ENCODE peak calls at places on chromosome 6, in eight cellular contexts. R is caudate nucleus, U is stromal cell of bone marrow, D is NCI-H187 treated with DMSO at 0.1 percent for 48 hours, K is GM10248, Q is GM03348, A is osteocyte, O is ELR. P is an unnamed sample.

GRCh38 chr6:14758421-14759043 is 487.3 kb upstream of the JARID2 start:
- DNase-seq in R (no peak), U (no peak), D (no peak), K (no peak), Q (no peak), A (no peak), O (no peak), P (no peak)

GRCh38 chr6:43926644-43927524 is 156.9 kb downstream of the VEGFA start:
- DNase-seq in R (peak), U (peak), D (peak), K (no peak), Q (peak), A (no peak), O (peak), P (peak)

GRCh38 chr6:45327956-45328522 is at the start of gene RUNX2:
- DNase-seq in R (no peak), U (peak), D (no peak), K (no peak), Q (peak), A (no peak), O (peak), P (no peak)

GRCh38 chr6:140174509-140174908 is 800.1 kb upstream of the CITED2 start:
- DNase-seq in R (no peak), U (peak), D (no peak), K (no peak), Q (peak), A (no peak), O (peak), P (no peak)

GRCh38 chr6:41284726-41285125 is 1.8 kb downstream of the TREM1 start:
- DNase-seq in R (no peak), U (peak), D (no peak), K (no peak), Q (peak), A (no peak), O (peak), P (no peak)

GRCh38 chr6:30450908-30451818 is 38.1 kb upstream of the HLA-E start:
- DNase-seq in R (no peak), U (peak), D (no peak), K (peak), Q (peak), A (no peak), O (peak), P (no peak)

GRCh38 chr6:124676033-124676432 is 286.2 kb upstream of the RNF217 start:
- DNase-seq in R (no peak), U (peak), D (no peak), K (no peak), Q (no peak), A (no peak), O (peak), P (no peak)

GRCh38 chr6:157019115-157019628 is 242.0 kb downstream of the ARID1B start:
- DNase-seq in R (no peak), U (no peak), D (no peak), K (no peak), Q (no peak), A (no peak), O (peak), P (no peak)

GRCh38 chr6:11381801-11382513 is 149.5 kb upstream of the NEDD9 start:
- DNase-seq in R (no peak), U (no peak), D (no peak), K (peak), Q (no peak), A (no peak), O (no peak), P (no peak)

GRCh38 chr6:22682979-22683378 is 113.6 kb downstream of the HDGFL1 start:
- DNase-seq in R (no peak), U (no peak), D (no peak), K (no peak), Q (no peak), A (no peak), O (no peak), P (no peak)

GRCh38 chr6:90739339-90739738 is 152.5 kb upstream of the MAP3K7 start:
- DNase-seq in R (no peak), U (no peak), D (no peak), K (no peak), Q (no peak), A (no peak), O (no peak), P (no peak)

GRCh38 chr6:11123978-11124377 is 12.5 kb upstream of the ERVFRD-1 start:
- DNase-seq in R (no peak), U (no peak), D (no peak), K (no peak), Q (no peak), A (no peak), O (no peak), P (no peak)

GRCh38 chr6:6834356-6835342 is 246.1 kb downstream of the LY86 start:
- DNase-seq in R (no peak), U (no peak), D (peak), K (no peak), Q (no peak), A (no peak), O (no peak), P (peak)

GRCh38 chr6:156658186-156658585 is 119.0 kb upstream of the ARID1B start:
- DNase-seq in R (no peak), U (peak), D (no peak), K (no peak), Q (peak), A (no peak), O (no peak), P (no peak)

GRCh38 chr6:12714022-12714421 is 2.5 kb upstream of the PHACTR1 start:
- DNase-seq in R (no peak), U (no peak), D (no peak), K (no peak), Q (no peak), A (no peak), O (no peak), P (no peak)

GRCh38 chr6:109103942-109104341 is 8.6 kb downstream of the CEP57L1 start:
- DNase-seq in R (no peak), U (no peak), D (no peak), K (no peak), Q (no peak), A (no peak), O (no peak), P (no peak)

GRCh38 chr6:157221049-157221816 is 102.1 kb downstream of the TMEM242 start:
- DNase-seq in R (peak), U (peak), D (no peak), K (peak), Q (peak), A (no peak), O (peak), P (no peak)

GRCh38 chr6:45780523-45780922 is 235.1 kb downstream of the CLIC5 start:
- DNase-seq in R (no peak), U (no peak), D (no peak), K (no peak), Q (no peak), A (no peak), O (no peak), P (no peak)

GRCh38 chr6:43698584-43699349 is 11.2 kb upstream of the MRPS18A start:
- DNase-seq in R (no peak), U (peak), D (no peak), K (no peak), Q (peak), A (no peak), O (peak), P (no peak)